ENCODE peak calls at places on chromosomes 13 and 19, in ten cellular contexts. O, S, X, F, G, B, N, Q, K and R are unnamed samples.

GRCh38 chr19:44907613-44908012 is 2.0 kb downstream of the APOE start:
- DNase-seq in S (no peak), K (no peak), O (no peak), F (no peak), N (no peak), Q (no peak), X (no peak), B (no peak), G (no peak), R (no peak)

GRCh38 chr13:26946675-26947342 is 186.2 kb upstream of the GPR12 start:
- DNase-seq in F (no peak), Q (no peak), S (peak), O (peak), B (no peak), X (peak), K (no peak), G (peak), N (peak), R (no peak)

GRCh38 chr19:11420894-11421606 is 1.9 kb upstream of the RGL3 start:
- DNase-seq in F (no peak), Q (no peak), N (no peak), G (no peak), X (no peak), S (no peak), O (no peak), K (no peak), B (no peak), R (peak)

GRCh38 chr19:27796540-27796939 is 1416.4 kb downstream of the UQCRFS1 start:
- DNase-seq in S (no peak), G (no peak), N (no peak), O (no peak), Q (no peak), X (no peak), K (no peak), F (no peak), B (no peak), R (no peak)

GRCh38 chr13:26742691-26743358 is 17.8 kb downstream of the GPR12 start:
- DNase-seq in O (no peak), N (no peak), G (no peak), Q (no peak), S (no peak), F (no peak), X (no peak), B (no peak), K (no peak), R (no peak)

GRCh38 chr13:59880468-59880867 is 283.3 kb downstream of the DIAPH3 start:
- DNase-seq in Q (no peak), G (no peak), N (no peak), S (no peak), O (no peak), B (no peak), F (no peak), K (no peak), X (no peak), R (no peak)

GRCh38 chr19:47890865-47891621 is 4.9 kb upstream of the SULT2A1 start:
- DNase-seq in K (no peak), N (no peak), F (no peak), X (no peak), Q (no peak), B (no peak), O (no peak), S (no peak), G (no peak), R (no peak)

GRCh38 chr13:36163809-36164308 is 32.7 kb upstream of the DCLK1 start:
- DNase-seq in O (no peak), B (no peak), F (peak), N (no peak), S (no peak), G (peak), X (peak), K (no peak), Q (no peak), R (no peak)

GRCh38 chr19:31943305-31943704 is 402.1 kb upstream of the ZNF507 start:
- DNase-seq in X (peak), Q (no peak), F (no peak), K (no peak), G (no peak), O (no peak), B (no peak), N (no peak), S (no peak), R (no peak)

GRCh38 chr13:53045110-53045509 is 16.5 kb downstream of the OLFM4 start:
- DNase-seq in X (no peak), K (no peak), S (no peak), Q (no peak), B (no peak), F (no peak), G (peak), N (no peak), O (no peak), R (no peak)

GRCh38 chr13:100195568-100195967 is 106.7 kb downstream of the PCCA start:
- DNase-seq in X (no peak), K (no peak), B (no peak), O (no peak), Q (no peak), F (no peak), G (no peak), S (no peak), N (no peak), R (no peak)

GRCh38 chr19:40281381-40282208 is 3.5 kb downstream of the AKT2 start:
- DNase-seq in N (no peak), G (no peak), O (no peak), S (no peak), K (no peak), B (no peak), X (no peak), Q (no peak), F (peak), R (no peak)

GRCh38 chr19:14410054-14410774 is 8.9 kb downstream of the DDX39A start:
- DNase-seq in O (no peak), Q (no peak), B (no peak), N (no peak), F (no peak), K (no peak), G (no peak), S (no peak), X (no peak), R (peak)

GRCh38 chr13:109687559-109688448 is 98.6 kb downstream of the IRS2 start:
- DNase-seq in B (no peak), Q (no peak), G (peak), N (no peak), K (no peak), S (no peak), X (no peak), O (no peak), F (no peak), R (no peak)

GRCh38 chr13:88751994-88752393 is 1080.8 kb downstream of the SLITRK5 start:
- DNase-seq in S (no peak), Q (no peak), G (peak), X (no peak), F (no peak), O (no peak), K (no peak), N (no peak), B (no peak), R (no peak)

GRCh38 chr19:49690073-49690655 is 752 bp upstream of the CPT1C start:
- DNase-seq in B (no peak), G (no peak), K (no peak), N (no peak), X (no peak), F (no peak), S (no peak), O (no peak), Q (no peak), R (no peak)

GRCh38 chr13:77776704-77777103 is 79.2 kb downstream of the SLAIN1 start:
- DNase-seq in F (no peak), S (no peak), O (no peak), B (no peak), G (no peak), X (no peak), Q (no peak), K (no peak), N (no peak), R (no peak)

GRCh38 chr13:76161143-76161542 is 525.0 kb downstream of the LMO7 start:
- DNase-seq in N (no peak), G (no peak), F (no peak), O (no peak), K (no peak), B (no peak), S (no peak), Q (no peak), X (no peak), R (no peak)

GRCh38 chr13:65965496-65965895 is 1264.6 kb downstream of the PCDH9 start:
- DNase-seq in Q (no peak), G (no peak), O (no peak), X (no peak), N (no peak), B (no peak), S (no peak), F (no peak), K (no peak), R (no peak)

GRCh38 chr13:73902847-73903246 is 231.4 kb downstream of the KLF12 start:
- DNase-seq in S (no peak), N (no peak), O (no peak), X (no peak), F (no peak), G (no peak), K (no peak), B (no peak), Q (no peak), R (no peak)